ENCODE peak calls at places on chromosomes 12 and 14, in ten cellular contexts. H is WTC11; U is activated T-cell treated with anti-CD3 and anti-CD28 coated beads, Interleukin-2, amount 50 U/mL, for 1 hour; L is NCI-H1436; J is T-helper 1 cell; D is thoracic aorta; A is NCI-H446 treated with DMSO at 0.1 percent for 48 hours; I is stimulated activated CD4-positive, alpha-beta T cell treated with anti-CD3 and anti-CD28 coated beads, Interleukin-4, amount 100 ng/mL, for 24 hours; E is A172; K is GM12865. P is an unnamed sample.

GRCh38 chr14:52792097-52792415 is 649 bp upstream of the GNPNAT1 start:
- DNase-seq in H (no peak), U (no peak), L (no peak), J (no peak), D (no peak), A (no peak), I (no peak), E (no peak), K (no peak), P (no peak)

GRCh38 chr14:72617391-72618011 is 276.4 kb downstream of the DPF3 start:
- DNase-seq in H (no peak), U (no peak), L (no peak), J (no peak), D (no peak), A (no peak), I (peak), E (peak), K (no peak), P (no peak)

GRCh38 chr14:43625294-43625693 is 881.8 kb downstream of the FSCB start:
- DNase-seq in H (no peak), U (no peak), L (no peak), J (no peak), D (no peak), A (no peak), I (no peak), E (no peak), K (no peak), P (no peak)

GRCh38 chr14:47988175-47988574 is 312.8 kb upstream of the MDGA2 start:
- DNase-seq in H (no peak), U (no peak), L (no peak), J (no peak), D (no peak), A (no peak), I (no peak), E (no peak), K (no peak), P (no peak)

GRCh38 chr14:72741836-72742681 is 151.8 kb downstream of the DPF3 start:
- DNase-seq in H (no peak), U (no peak), L (no peak), J (no peak), D (no peak), A (no peak), I (no peak), E (no peak), K (no peak), P (no peak)

GRCh38 chr12:55068416-55069010 is 48.7 kb downstream of the NEUROD4 start:
- DNase-seq in H (peak), U (peak), L (peak), J (no peak), D (no peak), A (peak), I (peak), E (peak), K (peak), P (peak)

GRCh38 chr12:4107436-4107878 is 166.1 kb upstream of the CCND2 start:
- DNase-seq in H (peak), U (peak), L (no peak), J (peak), D (no peak), A (no peak), I (peak), E (peak), K (peak), P (peak)

GRCh38 chr12:131129839-131130238 is 176.1 kb downstream of the ADGRD1 start:
- DNase-seq in H (no peak), U (no peak), L (no peak), J (no peak), D (no peak), A (no peak), I (no peak), E (peak), K (no peak), P (no peak)

GRCh38 chr12:129119537-129119936 is 266.3 kb downstream of the GLT1D1 start:
- DNase-seq in H (no peak), U (no peak), L (no peak), J (no peak), D (no peak), A (no peak), I (no peak), E (no peak), K (no peak), P (no peak)

GRCh38 chr12:93857279-93857894 is 180.2 kb downstream of the CRADD start:
- DNase-seq in H (no peak), U (no peak), L (no peak), J (no peak), D (no peak), A (no peak), I (no peak), E (no peak), K (no peak), P (no peak)

GRCh38 chr14:93772263-93772662 is 16.0 kb downstream of the PRIMA1 start:
- DNase-seq in H (no peak), U (no peak), L (no peak), J (no peak), D (no peak), A (no peak), I (no peak), E (no peak), K (no peak), P (no peak)

GRCh38 chr12:41917827-41918445 is 226.7 kb downstream of the GXYLT1 start:
- DNase-seq in H (no peak), U (no peak), L (no peak), J (no peak), D (no peak), A (no peak), I (no peak), E (peak), K (no peak), P (peak)

GRCh38 chr12:62799126-62799736 is 135.7 kb downstream of the PPM1H start:
- DNase-seq in H (peak), U (no peak), L (peak), J (no peak), D (peak), A (peak), I (peak), E (peak), K (peak), P (peak)